ENCODE peak calls at places on chromosomes 12 and 14, in nine cellular contexts. V, C, H, Y, E, O, F, Z and T are unnamed samples.

GRCh38 chr14:69260979-69261605 is 1.1 kb downstream of the GALNT16 start:
- DNase-seq in Y (no peak), H (no peak), Z (peak; percentile 79), F (no peak), E (no peak), V (no peak), C (peak; percentile 37), O (no peak), T (no peak)

GRCh38 chr12:7433276-7433822 is 10.6 kb downstream of the CD163L1 start:
- DNase-seq in Z (no peak), V (peak; percentile 58), O (no peak), E (peak; percentile 74), F (peak; percentile 83), Y (peak; percentile 53), C (no peak), H (no peak), T (no peak)

GRCh38 chr12:52474212-52474611 is 607 bp upstream of the KRT6C start:
- DNase-seq in E (no peak), V (no peak), Z (no peak), H (no peak), C (no peak), O (no peak), Y (no peak), F (no peak), T (no peak)

GRCh38 chr12:14655284-14655683 is 41.1 kb downstream of the GUCY2C start:
- DNase-seq in E (no peak), O (no peak), Z (no peak), F (no peak), H (no peak), C (no peak), Y (no peak), V (no peak), T (no peak)

GRCh38 chr12:27289414-27289813 is 43.2 kb upstream of the BMAL2 start:
- DNase-seq in C (no peak), V (no peak), O (no peak), Z (no peak), H (no peak), Y (no peak), E (no peak), F (no peak), T (no peak)

GRCh38 chr12:62588916-62589315 is 122.3 kb downstream of the MON2 start:
- DNase-seq in Y (no peak), Z (no peak), V (peak; percentile 9), O (no peak), E (peak; percentile 68), C (no peak), F (peak; percentile 60), H (no peak), T (no peak)

GRCh38 chr12:23083267-23083666 is 458.3 kb downstream of the ETNK1 start:
- DNase-seq in H (no peak), E (peak; percentile 86), Z (no peak), Y (peak; percentile 1), V (peak; percentile 91), F (peak; percentile 96), C (no peak), O (no peak), T (no peak)

GRCh38 chr12:15227004-15227679 is 5.9 kb upstream of the RERG start:
- DNase-seq in H (no peak), V (peak; percentile 89), Z (peak; percentile 68), F (peak; percentile 88), O (peak; percentile 32), Y (no peak), E (peak; percentile 65), C (peak; percentile 59), T (no peak)

GRCh38 chr12:26286186-26286585 is 90.8 kb downstream of the SSPN start:
- DNase-seq in O (no peak), Z (no peak), F (no peak), V (no peak), Y (no peak), C (no peak), H (no peak), E (peak; percentile 38), T (no peak)

GRCh38 chr14:36676236-36676635 is 14.6 kb downstream of the PAX9 start:
- DNase-seq in Z (peak; percentile 59), O (no peak), V (no peak), C (no peak), Y (no peak), F (no peak), E (no peak), H (no peak), T (no peak)

GRCh38 chr12:101642115-101643067 is 47.6 kb downstream of the MYBPC1 start:
- DNase-seq in C (peak; percentile 67), Z (peak; percentile 69), F (no peak), O (peak; percentile 34), Y (no peak), H (no peak), V (no peak), E (no peak), T (no peak)

GRCh38 chr12:89328483-89329030 is 23.7 kb downstream of the DUSP6 start:
- DNase-seq in Y (no peak), E (no peak), H (no peak), F (no peak), Z (no peak), C (no peak), O (no peak), V (no peak), T (no peak)
- TF ChIP-seq CTCF in Y (no peak), E (no peak), H (no peak), F (no peak), Z (no peak), C (no peak), O (no peak), V (no peak), T (no peak)

GRCh38 chr12:67077617-67078016 is 191.5 kb upstream of the CAND1 start:
- DNase-seq in V (peak; percentile 5), O (no peak), Y (no peak), Z (no peak), E (peak; percentile 79), C (no peak), F (peak; percentile 62), H (no peak), T (no peak)

GRCh38 chr12:67070307-67070600 is 198.9 kb upstream of the CAND1 start:
- DNase-seq in H (no peak), Y (no peak), O (no peak), F (no peak), E (no peak), C (no peak), Z (no peak), V (no peak), T (no peak)

GRCh38 chr12:67069451-67070306 is 199.5 kb upstream of the CAND1 start:
- DNase-seq in F (no peak), H (peak; percentile 10), E (peak; percentile 18), Y (no peak), Z (peak; percentile 87), O (no peak), C (peak; percentile 41), V (no peak), T (no peak)

GRCh38 chr12:67070604-67071003 is 198.6 kb upstream of the CAND1 start:
- DNase-seq in H (no peak), E (no peak), O (no peak), F (no peak), Z (no peak), C (no peak), V (no peak), Y (no peak), T (no peak)

DNA sequence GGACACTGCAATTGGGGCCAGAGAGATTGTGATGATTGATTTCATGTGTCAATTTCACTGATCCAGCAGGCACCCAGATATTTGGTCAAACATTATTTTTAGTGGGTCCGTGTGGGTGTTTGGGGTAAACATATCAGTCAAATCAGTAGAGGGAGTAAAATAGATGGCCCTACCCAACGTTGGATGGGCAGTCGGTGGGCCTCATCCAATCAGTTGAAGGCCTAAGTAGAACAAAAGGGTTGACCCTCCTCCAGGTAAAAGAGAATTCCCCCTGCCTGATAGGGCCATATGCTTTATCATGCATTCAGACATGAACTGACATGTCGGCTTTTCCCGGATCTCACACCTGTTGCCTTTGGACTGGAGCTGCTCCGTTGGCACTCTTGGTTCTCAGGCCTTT is 195.1 kb upstream of the CAND1 start:
- DNase-seq in E (no peak), Y (no peak), F (no peak), O (no peak), H (no peak), C (no peak), V (no peak), Z (no peak), T (no peak)
- TF ChIP-seq CTCF in E (no peak), Y (no peak), F (no peak), O (no peak), H (no peak), C (no peak), V (no peak), Z (no peak), T (no peak)

GRCh38 chr12:54019111-54019811 is 9.0 kb upstream of the HOXC6 start:
- DNase-seq in C (no peak), H (no peak), Y (no peak), O (no peak), F (no peak), V (no peak), Z (peak; percentile 51), E (no peak), T (no peak)

GRCh38 chr12:54018608-54018984 is 9.6 kb upstream of the HOXC6 start:
- DNase-seq in O (no peak), E (no peak), H (no peak), C (no peak), V (no peak), F (no peak), Z (no peak), Y (no peak), T (no peak)

GRCh38 chr12:54017027-54017788 is 8.4 kb downstream of the HOXC8 start:
- DNase-seq in V (no peak), C (no peak), H (no peak), E (no peak), Z (peak; percentile 41), F (no peak), O (no peak), Y (no peak), T (no peak)

GRCh38 chr12:54016478-54016964 is 7.7 kb downstream of the HOXC8 start:
- DNase-seq in V (peak; percentile 23), O (no peak), Z (no peak), C (no peak), H (no peak), Y (peak; percentile 70), F (no peak), E (peak; percentile 82), T (no peak)

DNA sequence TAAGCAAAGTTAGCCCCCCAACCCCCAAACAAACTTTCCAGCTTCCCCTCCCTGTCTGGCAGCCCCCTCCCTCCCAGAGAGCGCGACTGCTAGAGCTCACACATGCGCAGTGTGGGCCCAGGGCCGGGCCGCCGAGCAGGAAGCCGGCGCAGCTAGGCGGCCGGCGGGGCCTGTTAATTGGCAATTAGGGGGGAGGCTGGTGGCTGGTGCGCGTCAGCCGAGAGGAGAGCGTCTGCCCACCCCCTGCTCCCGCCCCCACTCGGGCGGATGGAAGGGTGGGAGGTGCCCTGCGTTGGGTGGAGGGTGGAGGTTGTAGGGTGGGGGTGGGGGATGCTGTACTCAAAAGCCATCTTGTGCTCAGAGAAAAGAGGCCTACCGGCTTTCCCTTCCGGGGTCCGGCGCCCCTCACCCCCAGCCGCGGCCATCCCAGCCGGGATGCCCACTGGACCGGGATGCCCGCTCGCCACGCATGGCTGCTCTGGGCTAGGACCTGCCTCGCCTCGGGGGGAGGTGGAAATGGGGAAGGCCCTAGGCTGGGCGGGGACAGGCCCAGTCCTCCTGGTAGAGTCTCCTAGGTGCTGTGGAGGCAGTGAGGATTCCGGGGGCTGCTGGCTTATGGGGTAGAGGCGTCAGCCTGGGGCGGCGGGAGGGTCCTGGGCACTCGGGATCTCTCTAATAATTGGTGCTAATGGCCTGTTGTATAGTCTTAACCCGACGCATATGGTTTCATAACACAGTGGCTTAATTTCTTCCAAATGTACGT is 9.2 kb downstream of the HOXC8 start:
- DNase-seq in Z (peak; percentile 87), C (peak; percentile 67), O (peak; percentile 76), H (no peak), Y (no peak), V (peak; percentile 52), F (peak; percentile 17), E (peak; percentile 93), T (peak; percentile 73)
- TF ChIP-seq CTCF in Z (no peak), C (no peak), O (no peak), H (no peak), Y (no peak), V (no peak), F (no peak), E (no peak), T (no peak)

GRCh38 chr14:33709286-33709685 is 241.6 kb downstream of the EGLN3 start:
- DNase-seq in O (no peak), Y (no peak), Z (no peak), V (peak; percentile 9), H (no peak), E (peak; percentile 37), C (no peak), F (no peak), T (no peak)
- TF ChIP-seq CTCF in O (no peak), Y (no peak), Z (no peak), V (no peak), H (no peak), E (no peak), C (no peak), F (no peak), T (no peak)